ENCODE peak calls at places on chromosomes 13 and 19, in eight cellular contexts. One of them, this sample, is unnamed.

GRCh38 chr13:104949840-104950805 is 1585.3 kb downstream of the EFNB2 start:
- DNase-seq in tibial nerve: peak; percentile 47
- DNase-seq in uterus: no peak
- DNase-seq in IMR-90: no peak
- DNase-seq in heart left ventricle: no peak
- DNase-seq in heart right ventricle: no peak
- DNase-seq in upper lobe of left lung: no peak
- DNase-seq in transverse colon: no peak
- DNase-seq in this sample: no peak

GRCh38 chr13:113954046-113954841 is 19.6 kb downstream of the C13orf46 start:
- DNase-seq in uterus: no peak
- DNase-seq in upper lobe of left lung: peak; percentile 63
- DNase-seq in heart left ventricle: peak; percentile 47
- DNase-seq in heart right ventricle: no peak
- DNase-seq in tibial nerve: no peak
- DNase-seq in transverse colon: no peak
- DNase-seq in IMR-90: no peak
- DNase-seq in this sample: peak; percentile 38

GRCh38 chr19:45469132-45469834 is 1.5 kb downstream of the FOSB start:
- DNase-seq in heart right ventricle: peak; percentile 93
- DNase-seq in transverse colon: peak; percentile 95
- DNase-seq in tibial nerve: peak; percentile 94
- DNase-seq in uterus: peak; percentile 92
- DNase-seq in upper lobe of left lung: peak; percentile 98
- DNase-seq in heart left ventricle: peak; percentile 97
- DNase-seq in IMR-90: peak; percentile 92
- DNase-seq in this sample: peak; percentile 95

GRCh38 chr13:102195566-102196462 is 206.0 kb downstream of the FGF14 start:
- DNase-seq in uterus: no peak
- DNase-seq in upper lobe of left lung: no peak
- DNase-seq in tibial nerve: no peak
- DNase-seq in transverse colon: no peak
- DNase-seq in heart left ventricle: no peak
- DNase-seq in heart right ventricle: no peak
- DNase-seq in IMR-90: peak; percentile 47
- DNase-seq in this sample: no peak

GRCh38 chr13:71602327-71602726 is 264.7 kb downstream of the DACH1 start:
- DNase-seq in IMR-90: no peak
- DNase-seq in upper lobe of left lung: no peak
- DNase-seq in heart right ventricle: no peak
- DNase-seq in uterus: no peak
- DNase-seq in heart left ventricle: no peak
- DNase-seq in transverse colon: no peak
- DNase-seq in tibial nerve: no peak
- DNase-seq in this sample: no peak

GRCh38 chr19:12913871-12914690 is 5.0 kb downstream of the SYCE2 start:
- DNase-seq in IMR-90: no peak
- DNase-seq in tibial nerve: peak; percentile 39
- DNase-seq in uterus: no peak
- DNase-seq in transverse colon: peak; percentile 45
- DNase-seq in heart right ventricle: no peak
- DNase-seq in upper lobe of left lung: no peak
- DNase-seq in heart left ventricle: no peak
- DNase-seq in this sample: no peak

GRCh38 chr19:56476671-56477428 is at the start of gene ZNF667:
- DNase-seq in uterus: no peak
- DNase-seq in heart left ventricle: no peak
- DNase-seq in upper lobe of left lung: peak; percentile 93
- DNase-seq in heart right ventricle: peak; percentile 13
- DNase-seq in tibial nerve: no peak
- DNase-seq in transverse colon: no peak
- DNase-seq in IMR-90: peak; percentile 59
- DNase-seq in this sample: peak; percentile 2

GRCh38 chr13:44159633-44160279 is 213.9 kb upstream of the SERP2 start:
- DNase-seq in heart right ventricle: no peak
- DNase-seq in upper lobe of left lung: no peak
- DNase-seq in IMR-90: no peak
- DNase-seq in uterus: no peak
- DNase-seq in tibial nerve: no peak
- DNase-seq in heart left ventricle: no peak
- DNase-seq in transverse colon: no peak
- DNase-seq in this sample: no peak

GRCh38 chr13:91724591-91724990 is 326.2 kb downstream of the GPC5 start:
- DNase-seq in heart right ventricle: no peak
- DNase-seq in tibial nerve: no peak
- DNase-seq in transverse colon: no peak
- DNase-seq in uterus: no peak
- DNase-seq in upper lobe of left lung: no peak
- DNase-seq in IMR-90: no peak
- DNase-seq in heart left ventricle: no peak
- DNase-seq in this sample: no peak

GRCh38 chr13:43879323-43880181 is at the start of the genes CCDC122 and LACC1:
- DNase-seq in uterus: peak; percentile 78
- DNase-seq in heart left ventricle: peak; percentile 94
- DNase-seq in IMR-90: peak; percentile 84
- DNase-seq in heart right ventricle: peak; percentile 79
- DNase-seq in tibial nerve: peak; percentile 60
- DNase-seq in upper lobe of left lung: peak; percentile 96
- DNase-seq in transverse colon: peak; percentile 88
- DNase-seq in this sample: peak; percentile 91

GRCh38 chr19:7900401-7900870 is 3.2 kb upstream of the MAP2K7 start:
- DNase-seq in tibial nerve: no peak
- DNase-seq in heart left ventricle: no peak
- DNase-seq in IMR-90: no peak
- DNase-seq in upper lobe of left lung: peak; percentile 59
- DNase-seq in transverse colon: no peak
- DNase-seq in heart right ventricle: no peak
- DNase-seq in uterus: no peak
- DNase-seq in this sample: no peak

GRCh38 chr19:35194022-35194984 is 34.2 kb downstream of the FAM187B start:
- DNase-seq in transverse colon: no peak
- DNase-seq in heart right ventricle: no peak
- DNase-seq in tibial nerve: no peak
- DNase-seq in upper lobe of left lung: no peak
- DNase-seq in uterus: no peak
- DNase-seq in heart left ventricle: no peak
- DNase-seq in IMR-90: no peak
- DNase-seq in this sample: no peak

GRCh38 chr19:48372904-48373303 is 8.7 kb downstream of the SYNGR4 start:
- DNase-seq in transverse colon: peak; percentile 56
- DNase-seq in heart left ventricle: no peak
- DNase-seq in upper lobe of left lung: no peak
- DNase-seq in heart right ventricle: no peak
- DNase-seq in IMR-90: no peak
- DNase-seq in uterus: no peak
- DNase-seq in tibial nerve: no peak
- DNase-seq in this sample: no peak

GRCh38 chr13:108433976-108434375 is 164.5 kb downstream of the TNFSF13B start:
- DNase-seq in IMR-90: no peak
- DNase-seq in upper lobe of left lung: no peak
- DNase-seq in heart left ventricle: no peak
- DNase-seq in transverse colon: no peak
- DNase-seq in uterus: no peak
- DNase-seq in heart right ventricle: no peak
- DNase-seq in tibial nerve: no peak
- DNase-seq in this sample: no peak

GRCh38 chr19:18100710-18101109 is 3.1 kb downstream of the MAST3 start:
- DNase-seq in heart right ventricle: no peak
- DNase-seq in uterus: no peak
- DNase-seq in tibial nerve: no peak
- DNase-seq in heart left ventricle: no peak
- DNase-seq in upper lobe of left lung: no peak
- DNase-seq in transverse colon: no peak
- DNase-seq in IMR-90: no peak
- DNase-seq in this sample: no peak

GRCh38 chr13:34657716-34658115 is 284.4 kb upstream of the NBEA start:
- DNase-seq in tibial nerve: no peak
- DNase-seq in upper lobe of left lung: no peak
- DNase-seq in IMR-90: peak; percentile 24
- DNase-seq in heart right ventricle: no peak
- DNase-seq in transverse colon: no peak
- DNase-seq in heart left ventricle: no peak
- DNase-seq in uterus: no peak
- DNase-seq in this sample: no peak

GRCh38 chr13:42865703-42866102 is 84.3 kb downstream of the FAM216B start:
- DNase-seq in IMR-90: peak; percentile 42
- DNase-seq in transverse colon: no peak
- DNase-seq in tibial nerve: no peak
- DNase-seq in heart left ventricle: no peak
- DNase-seq in upper lobe of left lung: no peak
- DNase-seq in uterus: no peak
- DNase-seq in heart right ventricle: no peak
- DNase-seq in this sample: no peak

GRCh38 chr13:73998631-73999030 is 135.6 kb downstream of the KLF12 start:
- DNase-seq in IMR-90: no peak
- DNase-seq in uterus: no peak
- DNase-seq in upper lobe of left lung: no peak
- DNase-seq in heart right ventricle: no peak
- DNase-seq in transverse colon: no peak
- DNase-seq in tibial nerve: no peak
- DNase-seq in heart left ventricle: no peak
- DNase-seq in this sample: no peak

GRCh38 chr19:35791814-35792279 is 16.5 kb downstream of the ARHGAP33 start:
- DNase-seq in uterus: no peak
- DNase-seq in upper lobe of left lung: no peak
- DNase-seq in transverse colon: no peak
- DNase-seq in heart right ventricle: no peak
- DNase-seq in IMR-90: no peak
- DNase-seq in tibial nerve: no peak
- DNase-seq in heart left ventricle: no peak
- DNase-seq in this sample: no peak

GRCh38 chr13:40442191-40442590 is 224.2 kb downstream of the FOXO1 start:
- DNase-seq in uterus: no peak
- DNase-seq in heart left ventricle: peak; percentile 72
- DNase-seq in upper lobe of left lung: no peak
- DNase-seq in transverse colon: no peak
- DNase-seq in IMR-90: no peak
- DNase-seq in heart right ventricle: no peak
- DNase-seq in tibial nerve: no peak
- DNase-seq in this sample: no peak

DNA sequence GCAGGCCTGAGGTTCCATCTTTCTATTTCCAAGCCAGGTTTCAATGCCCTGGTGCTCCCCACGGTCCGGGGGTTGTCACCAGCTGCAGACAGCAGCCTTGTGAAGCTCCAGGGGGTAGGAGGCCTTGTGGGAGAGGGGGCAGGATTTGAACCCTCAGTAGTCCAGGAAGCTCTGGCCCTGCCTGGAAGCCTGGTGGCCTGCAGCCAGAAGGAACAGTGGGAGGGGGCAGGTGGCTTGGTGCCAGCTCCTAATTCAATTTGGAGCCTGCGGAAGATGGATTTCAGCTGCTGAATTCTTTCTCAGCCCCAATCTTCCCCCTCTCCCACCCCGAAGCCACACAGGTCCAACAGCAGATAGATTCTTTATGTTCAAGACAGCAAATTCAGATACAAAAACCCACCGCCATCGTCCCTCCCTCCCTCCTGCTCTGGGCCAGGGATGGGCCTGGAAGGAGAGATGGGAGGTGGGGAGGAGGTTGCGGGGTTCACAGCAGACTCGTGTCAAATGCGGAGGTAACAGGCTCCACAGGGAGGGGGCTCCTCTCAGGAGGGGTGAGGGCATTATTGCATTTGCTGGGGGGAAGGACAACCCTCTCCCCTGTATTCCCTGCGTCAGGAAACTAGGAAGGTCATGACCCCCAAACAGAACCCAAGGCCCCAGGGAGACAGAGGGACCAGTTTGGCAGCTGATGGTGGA is 2.4 kb upstream of the PTGER1 start:
- DNase-seq in heart left ventricle: no peak
- DNase-seq in heart right ventricle: no peak
- DNase-seq in transverse colon: no peak
- DNase-seq in uterus: no peak
- DNase-seq in upper lobe of left lung: no peak
- DNase-seq in tibial nerve: no peak
- DNase-seq in IMR-90: no peak
- DNase-seq in this sample: no peak
- H3K4me3 ChIP-seq in heart left ventricle: no peak overlapping the region
- H3K4me3 ChIP-seq in heart right ventricle: no peak overlapping the region
- H3K4me3 ChIP-seq in transverse colon: no peak overlapping the region
- H3K4me3 ChIP-seq in uterus: no peak overlapping the region
- H3K4me3 ChIP-seq in upper lobe of left lung: no peak overlapping the region
- H3K4me3 ChIP-seq in tibial nerve: no peak overlapping the region
- H3K4me3 ChIP-seq in IMR-90: no peak overlapping the region
- H3K4me3 ChIP-seq in this sample: no peak overlapping the region

DNA sequence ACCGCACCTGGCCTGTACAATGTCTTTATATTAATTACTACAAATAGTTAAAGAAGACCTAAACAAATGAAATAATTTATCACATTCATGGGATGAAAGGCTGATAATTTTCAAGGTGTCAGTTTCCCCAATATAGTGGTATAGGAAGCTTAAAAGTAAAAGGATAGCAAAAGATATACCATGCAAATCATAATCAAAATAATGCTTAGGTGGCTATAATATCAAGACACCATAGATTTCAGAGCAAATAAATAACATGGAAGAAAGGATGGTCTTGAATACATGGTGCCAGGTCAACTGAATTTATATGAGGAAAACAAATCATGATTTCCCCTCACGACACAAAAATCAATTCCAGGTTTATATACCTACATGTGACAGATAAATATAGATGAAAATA is 4.8 kb downstream of the ZNF790 start:
- DNase-seq in upper lobe of left lung: no peak
- DNase-seq in transverse colon: no peak
- DNase-seq in tibial nerve: no peak
- DNase-seq in heart left ventricle: no peak
- DNase-seq in heart right ventricle: no peak
- DNase-seq in IMR-90: no peak
- DNase-seq in uterus: no peak
- DNase-seq in this sample: no peak
- H3K9me3 ChIP-seq in upper lobe of left lung: peaks cover 84% of the 10 kb centered on the region
- H3K9me3 ChIP-seq in transverse colon: peaks cover 78% of the 10 kb centered on the region
- H3K9me3 ChIP-seq in tibial nerve: no peaks in the 10 kb centered on the region
- H3K9me3 ChIP-seq in heart left ventricle: peaks cover 77% of the 10 kb centered on the region
- H3K9me3 ChIP-seq in heart right ventricle: peaks cover 68% of the 10 kb centered on the region
- H3K9me3 ChIP-seq in IMR-90: peaks cover 52% of the 10 kb centered on the region
- H3K9me3 ChIP-seq in uterus: peaks cover 62% of the 10 kb centered on the region
- H3K9me3 ChIP-seq in this sample: peaks cover 82% of the 10 kb centered on the region

GRCh38 chr19:23436318-23436717 is 41.0 kb upstream of the ZNF91 start:
- DNase-seq in IMR-90: no peak
- DNase-seq in heart left ventricle: no peak
- DNase-seq in upper lobe of left lung: no peak
- DNase-seq in tibial nerve: no peak
- DNase-seq in uterus: no peak
- DNase-seq in heart right ventricle: no peak
- DNase-seq in transverse colon: no peak
- DNase-seq in this sample: peak; percentile 43
- TF ChIP-seq CTCF in IMR-90: no peak
- TF ChIP-seq CTCF in heart left ventricle: no peak
- TF ChIP-seq CTCF in upper lobe of left lung: no peak
- TF ChIP-seq CTCF in tibial nerve: no peak
- TF ChIP-seq CTCF in uterus: no peak
- TF ChIP-seq CTCF in heart right ventricle: no peak
- TF ChIP-seq CTCF in transverse colon: no peak
- TF ChIP-seq CTCF in this sample: no peak

GRCh38 chr13:28314879-28315278 is 176.5 kb downstream of the PAN3 start:
- DNase-seq in IMR-90: no peak
- DNase-seq in heart left ventricle: no peak
- DNase-seq in tibial nerve: no peak
- DNase-seq in uterus: no peak
- DNase-seq in heart right ventricle: no peak
- DNase-seq in upper lobe of left lung: no peak
- DNase-seq in transverse colon: no peak
- DNase-seq in this sample: no peak
- H3K4me3 ChIP-seq in IMR-90: no peak overlapping the region
- H3K4me3 ChIP-seq in heart left ventricle: no peak overlapping the region
- H3K4me3 ChIP-seq in tibial nerve: no peak overlapping the region
- H3K4me3 ChIP-seq in uterus: no peak overlapping the region
- H3K4me3 ChIP-seq in heart right ventricle: no peak overlapping the region
- H3K4me3 ChIP-seq in upper lobe of left lung: no peak overlapping the region
- H3K4me3 ChIP-seq in transverse colon: no peak overlapping the region
- H3K4me3 ChIP-seq in this sample: no peak overlapping the region

GRCh38 chr19:52946322-52947310 is 16.1 kb downstream of the ZNF816 start:
- DNase-seq in heart right ventricle: no peak
- DNase-seq in heart left ventricle: peak; percentile 61
- DNase-seq in transverse colon: peak; percentile 73
- DNase-seq in tibial nerve: no peak
- DNase-seq in IMR-90: peak; percentile 5
- DNase-seq in upper lobe of left lung: peak; percentile 94
- DNase-seq in uterus: peak; percentile 79
- DNase-seq in this sample: peak; percentile 63
- H3K9me3 ChIP-seq in heart right ventricle: peaks cover 23% of the 10 kb centered on the region
- H3K9me3 ChIP-seq in heart left ventricle: peaks cover 48% of the 10 kb centered on the region
- H3K9me3 ChIP-seq in transverse colon: peaks cover 59% of the 10 kb centered on the region
- H3K9me3 ChIP-seq in tibial nerve: no peaks in the 10 kb centered on the region
- H3K9me3 ChIP-seq in IMR-90: peaks cover 31% of the 10 kb centered on the region
- H3K9me3 ChIP-seq in upper lobe of left lung: peaks cover 59% of the 10 kb centered on the region
- H3K9me3 ChIP-seq in uterus: peaks cover 21% of the 10 kb centered on the region
- H3K9me3 ChIP-seq in this sample: peaks cover 67% of the 10 kb centered on the region

This sample was measured in mucosa of descending colon.